ENCODE peak calls at places on chromosome 20, in six cellular contexts. One of them, this sample, is unnamed.

GRCh38 chr20:48283470-48284110 is 498.3 kb upstream of the SULF2 start:
- DNase-seq in heart right ventricle: peak; percentile 23
- DNase-seq in left colon: peak; percentile 56
- DNase-seq in cardiac muscle cell: peak; percentile 97
- DNase-seq in SW480: peak; percentile 88
- DNase-seq in esophagus squamous epithelium: no peak
- DNase-seq in this sample: peak; percentile 82

GRCh38 chr20:44979090-44979621 is 12.8 kb downstream of the STK4 start:
- DNase-seq in heart right ventricle: no peak
- DNase-seq in left colon: peak; percentile 34
- DNase-seq in cardiac muscle cell: peak; percentile 80
- DNase-seq in SW480: peak; percentile 43
- DNase-seq in esophagus squamous epithelium: no peak
- DNase-seq in this sample: no peak

GRCh38 chr20:37736132-37736531 is 42.3 kb downstream of the CTNNBL1 start:
- DNase-seq in heart right ventricle: no peak
- DNase-seq in left colon: no peak
- DNase-seq in cardiac muscle cell: no peak
- DNase-seq in SW480: no peak
- DNase-seq in esophagus squamous epithelium: no peak
- DNase-seq in this sample: no peak

GRCh38 chr20:36201198-36201597 is 35.1 kb upstream of the AAR2 start:
- DNase-seq in heart right ventricle: no peak
- DNase-seq in left colon: no peak
- DNase-seq in cardiac muscle cell: no peak
- DNase-seq in SW480: no peak
- DNase-seq in esophagus squamous epithelium: no peak
- DNase-seq in this sample: no peak

GRCh38 chr20:48285656-48286055 is 500.4 kb upstream of the SULF2 start:
- DNase-seq in heart right ventricle: no peak
- DNase-seq in left colon: no peak
- DNase-seq in cardiac muscle cell: no peak
- DNase-seq in SW480: peak; percentile 80
- DNase-seq in esophagus squamous epithelium: no peak
- DNase-seq in this sample: peak; percentile 62

GRCh38 chr20:44884907-44885391 is 556 bp upstream of the YWHAB start:
- DNase-seq in heart right ventricle: no peak
- DNase-seq in left colon: no peak
- DNase-seq in cardiac muscle cell: no peak
- DNase-seq in SW480: no peak
- DNase-seq in esophagus squamous epithelium: no peak
- DNase-seq in this sample: no peak

GRCh38 chr20:64261138-64261537 is 5.6 kb downstream of the PCMTD2 start:
- DNase-seq in heart right ventricle: peak; percentile 38
- DNase-seq in left colon: no peak
- DNase-seq in cardiac muscle cell: peak; percentile 67
- DNase-seq in SW480: no peak
- DNase-seq in esophagus squamous epithelium: no peak
- DNase-seq in this sample: no peak

GRCh38 chr20:56724246-56724757 is 95.2 kb downstream of the TFAP2C start:
- DNase-seq in heart right ventricle: no peak
- DNase-seq in left colon: no peak
- DNase-seq in cardiac muscle cell: no peak
- DNase-seq in SW480: no peak
- DNase-seq in esophagus squamous epithelium: no peak
- DNase-seq in this sample: no peak

GRCh38 chr20:11267131-11267761 is 593.4 kb upstream of the JAG1 start:
- DNase-seq in heart right ventricle: peak; percentile 15
- DNase-seq in left colon: no peak
- DNase-seq in cardiac muscle cell: peak; percentile 96
- DNase-seq in SW480: peak; percentile 88
- DNase-seq in esophagus squamous epithelium: no peak
- DNase-seq in this sample: peak; percentile 79

GRCh38 chr20:47949230-47949629 is 163.9 kb upstream of the SULF2 start:
- DNase-seq in heart right ventricle: no peak
- DNase-seq in left colon: no peak
- DNase-seq in cardiac muscle cell: no peak
- DNase-seq in SW480: no peak
- DNase-seq in esophagus squamous epithelium: no peak
- DNase-seq in this sample: no peak

GRCh38 chr20:50146732-50147662 is 6.5 kb downstream of the PEDS1 start:
- DNase-seq in heart right ventricle: no peak
- DNase-seq in left colon: peak; percentile 71
- DNase-seq in cardiac muscle cell: no peak
- DNase-seq in SW480: peak; percentile 83
- DNase-seq in esophagus squamous epithelium: no peak
- DNase-seq in this sample: no peak

GRCh38 chr20:47454298-47455132 is 47.2 kb upstream of the NCOA3 start:
- DNase-seq in heart right ventricle: no peak
- DNase-seq in left colon: no peak
- DNase-seq in cardiac muscle cell: peak; percentile 54
- DNase-seq in SW480: no peak
- DNase-seq in esophagus squamous epithelium: no peak
- DNase-seq in this sample: peak; percentile 69

GRCh38 chr20:49161428-49162152 is 26.5 kb downstream of the STAU1 start:
- DNase-seq in heart right ventricle: no peak
- DNase-seq in left colon: no peak
- DNase-seq in cardiac muscle cell: no peak
- DNase-seq in SW480: no peak
- DNase-seq in esophagus squamous epithelium: no peak
- DNase-seq in this sample: peak; percentile 86

GRCh38 chr20:4453369-4453768 is 268.3 kb upstream of the PRND start:
- DNase-seq in heart right ventricle: no peak
- DNase-seq in left colon: no peak
- DNase-seq in cardiac muscle cell: no peak
- DNase-seq in SW480: no peak
- DNase-seq in esophagus squamous epithelium: no peak
- DNase-seq in this sample: no peak

GRCh38 chr20:32352101-32352720 is 5.9 kb upstream of the ASXL1 start:
- DNase-seq in heart right ventricle: no peak
- DNase-seq in left colon: no peak
- DNase-seq in cardiac muscle cell: no peak
- DNase-seq in SW480: no peak
- DNase-seq in esophagus squamous epithelium: no peak
- DNase-seq in this sample: no peak

GRCh38 chr20:16695633-16696032 is 34.2 kb upstream of the SNRPB2 start:
- DNase-seq in heart right ventricle: no peak
- DNase-seq in left colon: no peak
- DNase-seq in cardiac muscle cell: no peak
- DNase-seq in SW480: no peak
- DNase-seq in esophagus squamous epithelium: no peak
- DNase-seq in this sample: no peak

GRCh38 chr20:4512891-4513550 is 208.7 kb upstream of the PRND start:
- DNase-seq in heart right ventricle: no peak
- DNase-seq in left colon: no peak
- DNase-seq in cardiac muscle cell: peak; percentile 90
- DNase-seq in SW480: peak; percentile 92
- DNase-seq in esophagus squamous epithelium: no peak
- DNase-seq in this sample: peak; percentile 38

GRCh38 chr20:53678315-53678989 is 84.8 kb upstream of the ZNF217 start:
- DNase-seq in heart right ventricle: no peak
- DNase-seq in left colon: no peak
- DNase-seq in cardiac muscle cell: peak; percentile 24
- DNase-seq in SW480: no peak
- DNase-seq in esophagus squamous epithelium: no peak
- DNase-seq in this sample: no peak

GRCh38 chr20:64224344-64225165 is 31.0 kb upstream of the PCMTD2 start:
- DNase-seq in heart right ventricle: no peak
- DNase-seq in left colon: no peak
- DNase-seq in cardiac muscle cell: peak; percentile 71
- DNase-seq in SW480: peak; percentile 99
- DNase-seq in esophagus squamous epithelium: no peak
- DNase-seq in this sample: no peak

GRCh38 chr20:14696937-14697336 is 359.5 kb upstream of the FLRT3 start:
- DNase-seq in heart right ventricle: no peak
- DNase-seq in left colon: no peak
- DNase-seq in cardiac muscle cell: no peak
- DNase-seq in SW480: no peak
- DNase-seq in esophagus squamous epithelium: no peak
- DNase-seq in this sample: no peak

GRCh38 chr20:4244700-4245485 is 229.5 kb upstream of the RNF24 start:
- DNase-seq in heart right ventricle: no peak
- DNase-seq in left colon: peak; percentile 89
- DNase-seq in cardiac muscle cell: peak; percentile 60
- DNase-seq in SW480: peak; percentile 62
- DNase-seq in esophagus squamous epithelium: no peak
- DNase-seq in this sample: peak; percentile 95

GRCh38 chr20:47815866-47816265 is 30.6 kb upstream of the SULF2 start:
- DNase-seq in heart right ventricle: no peak
- DNase-seq in left colon: peak; percentile 9
- DNase-seq in cardiac muscle cell: no peak
- DNase-seq in SW480: no peak
- DNase-seq in esophagus squamous epithelium: no peak
- DNase-seq in this sample: no peak

GRCh38 chr20:772806-773205 is 4.5 kb upstream of the SLC52A3 start:
- DNase-seq in heart right ventricle: no peak
- DNase-seq in left colon: no peak
- DNase-seq in cardiac muscle cell: no peak
- DNase-seq in SW480: no peak
- DNase-seq in esophagus squamous epithelium: no peak
- DNase-seq in this sample: no peak

GRCh38 chr20:324177-325042 is 942 bp upstream of the SOX12 start:
- DNase-seq in heart right ventricle: peak; percentile 92
- DNase-seq in left colon: peak; percentile 94
- DNase-seq in cardiac muscle cell: peak; percentile 89
- DNase-seq in SW480: peak; percentile 96
- DNase-seq in esophagus squamous epithelium: peak; percentile 43
- DNase-seq in this sample: peak; percentile 89

GRCh38 chr20:38173237-38174156 is 8.4 kb upstream of the TGM2 start:
- DNase-seq in heart right ventricle: peak; percentile 39
- DNase-seq in left colon: no peak
- DNase-seq in cardiac muscle cell: peak; percentile 85
- DNase-seq in SW480: peak; percentile 97
- DNase-seq in esophagus squamous epithelium: no peak
- DNase-seq in this sample: peak; percentile 85

GRCh38 chr20:39607124-39607523 is 645.0 kb downstream of the DHX35 start:
- DNase-seq in heart right ventricle: no peak
- DNase-seq in left colon: no peak
- DNase-seq in cardiac muscle cell: no peak
- DNase-seq in SW480: no peak
- DNase-seq in esophagus squamous epithelium: no peak
- DNase-seq in this sample: no peak

GRCh38 chr20:48186447-48186846 is 401.2 kb upstream of the SULF2 start:
- DNase-seq in heart right ventricle: no peak
- DNase-seq in left colon: no peak
- DNase-seq in cardiac muscle cell: peak; percentile 51
- DNase-seq in SW480: no peak
- DNase-seq in esophagus squamous epithelium: no peak
- DNase-seq in this sample: no peak

This sample was measured in HepG2.